ENCODE peak calls at places on chromosomes 1 and 21, in seven cellular contexts. Q is body of pancreas, G is cerebellum, R is mesendoderm, H is heart left ventricle, I is ovary, N is HFFc6. J is an unnamed sample.
A peak's percentile ranks its signal among the peaks of the same experiment; 100 is the strongest.

GRCh38 chr1:4345126-4345525 is 309.3 kb upstream of the AJAP1 start:
- DNase-seq in Q (no peak), G (no peak), R (no peak), H (no peak), I (no peak), N (no peak), J (no peak)

GRCh38 chr1:185249563-185249962 is 67.5 kb downstream of the IVNS1ABP start:
- DNase-seq in Q (no peak), G (no peak), R (no peak), H (no peak), I (no peak), N (no peak), J (peak; percentile 52)

GRCh38 chr1:209766051-209766450 is 10.2 kb downstream of the TRAF3IP3 start:
- DNase-seq in Q (no peak), G (no peak), R (no peak), H (no peak), I (no peak), N (no peak), J (no peak)

GRCh38 chr1:31111290-31111951 is 45.9 kb upstream of the PUM1 start:
- DNase-seq in Q (peak; percentile 22), G (no peak), R (peak; percentile 60), H (peak; percentile 50), I (no peak), N (no peak), J (peak; percentile 77)

GRCh38 chr1:43358121-43358745 is 548 bp upstream of the CDC20 start:
- DNase-seq in Q (peak; percentile 55), G (no peak), R (peak; percentile 89), H (no peak), I (no peak), N (peak; percentile 38), J (peak; percentile 82)

GRCh38 chr1:209150114-209150513 is 433.4 kb upstream of the CAMK1G start:
- DNase-seq in Q (no peak), G (no peak), R (peak; percentile 75), H (no peak), I (no peak), N (no peak), J (peak; percentile 83)

GRCh38 chr1:241551759-241552638 is 19.8 kb downstream of the KMO start:
- DNase-seq in Q (peak; percentile 63), G (no peak), R (no peak), H (peak; percentile 50), I (no peak), N (no peak), J (no peak)

GRCh38 chr1:181476581-181476980 is 6.7 kb upstream of the CACNA1E start:
- DNase-seq in Q (no peak), G (no peak), R (no peak), H (no peak), I (no peak), N (no peak), J (no peak)

GRCh38 chr1:233707153-233707905 is 93.4 kb downstream of the KCNK1 start:
- DNase-seq in Q (peak; percentile 75), G (no peak), R (no peak), H (no peak), I (no peak), N (no peak), J (no peak)

GRCh38 chr1:1437033-1437903 is 1.8 kb downstream of the VWA1 start:
- DNase-seq in Q (no peak), G (peak; percentile 5), R (no peak), H (no peak), I (no peak), N (no peak), J (no peak)

GRCh38 chr1:109632671-109633346 is 13.2 kb downstream of the AMPD2 start:
- DNase-seq in Q (no peak), G (no peak), R (no peak), H (no peak), I (peak; percentile 53), N (no peak), J (no peak)

GRCh38 chr21:41837756-41838297 is 41.3 kb downstream of the PRDM15 start:
- DNase-seq in Q (no peak), G (no peak), R (no peak), H (no peak), I (no peak), N (no peak), J (no peak)

GRCh38 chr1:209086486-209087192 is 496.9 kb upstream of the CAMK1G start:
- DNase-seq in Q (no peak), G (no peak), R (no peak), H (no peak), I (no peak), N (no peak), J (no peak)

GRCh38 chr1:232528472-232529089 is 101.4 kb downstream of the SIPA1L2 start:
- DNase-seq in Q (no peak), G (no peak), R (no peak), H (no peak), I (no peak), N (no peak), J (no peak)

GRCh38 chr1:162036156-162036555 is 12.5 kb upstream of the OLFML2B start:
- DNase-seq in Q (no peak), G (no peak), R (no peak), H (no peak), I (no peak), N (no peak), J (no peak)

GRCh38 chr1:230306158-230306557 is 120.0 kb downstream of the PGBD5 start:
- DNase-seq in Q (no peak), G (no peak), R (no peak), H (no peak), I (no peak), N (no peak), J (no peak)

GRCh38 chr1:241722984-241723383 is 70.9 kb downstream of the WDR64 start:
- DNase-seq in Q (no peak), G (no peak), R (no peak), H (no peak), I (no peak), N (no peak), J (no peak)

GRCh38 chr21:25639922-25640670 is 1.0 kb downstream of the JAM2 start:
- DNase-seq in Q (no peak), G (no peak), R (peak; percentile 41), H (peak; percentile 54), I (peak; percentile 41), N (no peak), J (peak; percentile 74)

GRCh38 chr1:50667272-50667671 is 244.0 kb upstream of the DMRTA2 start:
- DNase-seq in Q (peak; percentile 14), G (no peak), R (no peak), H (no peak), I (no peak), N (no peak), J (no peak)

GRCh38 chr1:116268211-116268610 is 104.8 kb upstream of the ATP1A1 start:
- DNase-seq in Q (peak; percentile 64), G (peak; percentile 73), R (no peak), H (no peak), I (no peak), N (no peak), J (no peak)

GRCh38 chr1:58898739-58899580 is 115.1 kb upstream of the JUN start:
- DNase-seq in Q (peak; percentile 72), G (peak; percentile 84), R (peak; percentile 81), H (peak; percentile 69), I (peak; percentile 77), N (no peak), J (no peak)

GRCh38 chr21:46060596-46061061 is 37.3 kb upstream of the COL6A2 start:
- DNase-seq in Q (peak; percentile 62), G (no peak), R (no peak), H (peak; percentile 85), I (peak; percentile 90), N (peak; percentile 93), J (no peak)